ENCODE peak calls at places on chromosomes 13 and 19, in ten cellular contexts. One of them, this sample, is unnamed.

GRCh38 chr13:30042891-30043630 is 192.6 kb upstream of the UBL3 start:
- DNase-seq in SK-N-SH: no peak
- DNase-seq in GM23248: no peak
- DNase-seq in NT2/D1: no peak
- DNase-seq in fibroblast of lung: no peak
- DNase-seq in endodermal cell: no peak
- DNase-seq in H1: no peak
- DNase-seq in IMR-90: no peak
- DNase-seq in neural progenitor cell: no peak
- DNase-seq in colonic mucosa: peak
- DNase-seq in this sample: no peak

GRCh38 chr19:6233051-6233826 is 46.5 kb downstream of the MLLT1 start:
- DNase-seq in SK-N-SH: no peak
- DNase-seq in GM23248: peak
- DNase-seq in NT2/D1: no peak
- DNase-seq in fibroblast of lung: peak
- DNase-seq in endodermal cell: no peak
- DNase-seq in H1: no peak
- DNase-seq in IMR-90: peak
- DNase-seq in neural progenitor cell: no peak
- DNase-seq in colonic mucosa: no peak
- DNase-seq in this sample: no peak

GRCh38 chr13:39602614-39603366 is at the start of gene LHFPL6:
- DNase-seq in SK-N-SH: peak
- DNase-seq in GM23248: peak
- DNase-seq in NT2/D1: peak
- DNase-seq in fibroblast of lung: peak
- DNase-seq in endodermal cell: peak
- DNase-seq in H1: peak
- DNase-seq in IMR-90: peak
- DNase-seq in neural progenitor cell: peak
- DNase-seq in colonic mucosa: peak
- DNase-seq in this sample: peak

GRCh38 chr13:113405481-113406300 is 41.8 kb upstream of the GRTP1 start:
- DNase-seq in SK-N-SH: no peak
- DNase-seq in GM23248: no peak
- DNase-seq in NT2/D1: no peak
- DNase-seq in fibroblast of lung: peak
- DNase-seq in endodermal cell: peak
- DNase-seq in H1: no peak
- DNase-seq in IMR-90: no peak
- DNase-seq in neural progenitor cell: no peak
- DNase-seq in colonic mucosa: no peak
- DNase-seq in this sample: no peak

GRCh38 chr13:36872621-36873020 is 47.4 kb downstream of the SMAD9 start:
- DNase-seq in SK-N-SH: no peak
- DNase-seq in GM23248: no peak
- DNase-seq in NT2/D1: no peak
- DNase-seq in fibroblast of lung: no peak
- DNase-seq in endodermal cell: peak
- DNase-seq in H1: no peak
- DNase-seq in IMR-90: no peak
- DNase-seq in neural progenitor cell: peak
- DNase-seq in colonic mucosa: peak
- DNase-seq in this sample: no peak

GRCh38 chr13:67366533-67366932 is 136.4 kb upstream of the PCDH9 start:
- DNase-seq in SK-N-SH: no peak
- DNase-seq in GM23248: peak
- DNase-seq in NT2/D1: no peak
- DNase-seq in fibroblast of lung: peak
- DNase-seq in endodermal cell: no peak
- DNase-seq in H1: no peak
- DNase-seq in IMR-90: peak
- DNase-seq in neural progenitor cell: no peak
- DNase-seq in colonic mucosa: no peak
- DNase-seq in this sample: peak

GRCh38 chr13:45466359-45466758 is 1.6 kb downstream of the COG3 start:
- DNase-seq in SK-N-SH: no peak
- DNase-seq in GM23248: no peak
- DNase-seq in NT2/D1: no peak
- DNase-seq in fibroblast of lung: no peak
- DNase-seq in endodermal cell: no peak
- DNase-seq in H1: no peak
- DNase-seq in IMR-90: no peak
- DNase-seq in neural progenitor cell: no peak
- DNase-seq in colonic mucosa: no peak
- DNase-seq in this sample: no peak

GRCh38 chr13:47594833-47595232 is 406.2 kb downstream of the SUCLA2 start:
- DNase-seq in SK-N-SH: no peak
- DNase-seq in GM23248: peak
- DNase-seq in NT2/D1: peak
- DNase-seq in fibroblast of lung: peak
- DNase-seq in endodermal cell: peak
- DNase-seq in H1: peak
- DNase-seq in IMR-90: peak
- DNase-seq in neural progenitor cell: peak
- DNase-seq in colonic mucosa: no peak
- DNase-seq in this sample: peak

GRCh38 chr13:20141238-20142018 is 19.4 kb downstream of the GJA3 start:
- DNase-seq in SK-N-SH: no peak
- DNase-seq in GM23248: no peak
- DNase-seq in NT2/D1: no peak
- DNase-seq in fibroblast of lung: no peak
- DNase-seq in endodermal cell: peak
- DNase-seq in H1: no peak
- DNase-seq in IMR-90: no peak
- DNase-seq in neural progenitor cell: no peak
- DNase-seq in colonic mucosa: no peak
- DNase-seq in this sample: no peak

GRCh38 chr13:41488124-41488523 is 30.8 kb downstream of the RGCC start:
- DNase-seq in SK-N-SH: no peak
- DNase-seq in GM23248: no peak
- DNase-seq in NT2/D1: no peak
- DNase-seq in fibroblast of lung: no peak
- DNase-seq in endodermal cell: no peak
- DNase-seq in H1: no peak
- DNase-seq in IMR-90: no peak
- DNase-seq in neural progenitor cell: no peak
- DNase-seq in colonic mucosa: no peak
- DNase-seq in this sample: no peak

GRCh38 chr13:109254271-109254670 is 532.1 kb downstream of the IRS2 start:
- DNase-seq in SK-N-SH: no peak
- DNase-seq in GM23248: no peak
- DNase-seq in NT2/D1: no peak
- DNase-seq in fibroblast of lung: no peak
- DNase-seq in endodermal cell: no peak
- DNase-seq in H1: no peak
- DNase-seq in IMR-90: no peak
- DNase-seq in neural progenitor cell: peak
- DNase-seq in colonic mucosa: no peak
- DNase-seq in this sample: peak

DNA sequence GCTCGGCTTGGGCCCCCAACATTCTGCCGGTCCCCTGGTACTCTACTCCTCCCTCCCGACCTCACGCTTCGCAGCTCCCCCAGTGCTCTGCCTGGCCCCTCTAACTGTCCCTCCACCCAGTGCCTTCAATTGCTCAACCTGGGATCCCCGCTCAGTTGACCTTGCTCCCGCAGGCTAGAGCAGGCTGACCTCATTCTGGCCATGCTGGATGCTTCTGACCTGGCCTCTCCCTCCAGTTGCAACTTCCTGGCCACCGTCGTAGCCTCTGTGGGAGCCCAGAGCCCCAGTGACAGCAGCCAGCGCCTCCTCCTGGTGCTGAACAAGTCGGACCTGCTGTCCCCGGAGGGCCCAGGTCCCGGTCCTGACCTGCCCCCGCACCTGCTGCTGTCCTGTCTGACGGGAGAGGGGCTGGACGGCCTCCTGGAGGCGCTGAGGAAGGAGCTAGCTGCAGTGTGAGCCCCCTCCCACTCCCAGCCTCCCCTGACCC is 3.6 kb downstream of the GTPBP3 start:
- DNase-seq in SK-N-SH: no peak
- DNase-seq in GM23248: no peak
- DNase-seq in NT2/D1: no peak
- DNase-seq in fibroblast of lung: no peak
- DNase-seq in endodermal cell: peak
- DNase-seq in H1: no peak
- DNase-seq in IMR-90: no peak
- DNase-seq in neural progenitor cell: no peak
- DNase-seq in colonic mucosa: no peak
- DNase-seq in this sample: no peak
- H3K9ac ChIP-seq in SK-N-SH: no peak
- H3K9ac ChIP-seq in GM23248: no peak
- H3K9ac ChIP-seq in NT2/D1: peak
- H3K9ac ChIP-seq in fibroblast of lung: no peak
- H3K9ac ChIP-seq in endodermal cell: no peak
- H3K9ac ChIP-seq in H1: no peak
- H3K9ac ChIP-seq in IMR-90: no peak
- H3K9ac ChIP-seq in neural progenitor cell: no peak
- H3K9ac ChIP-seq in colonic mucosa: no peak
- H3K9ac ChIP-seq in this sample: no peak

DNA sequence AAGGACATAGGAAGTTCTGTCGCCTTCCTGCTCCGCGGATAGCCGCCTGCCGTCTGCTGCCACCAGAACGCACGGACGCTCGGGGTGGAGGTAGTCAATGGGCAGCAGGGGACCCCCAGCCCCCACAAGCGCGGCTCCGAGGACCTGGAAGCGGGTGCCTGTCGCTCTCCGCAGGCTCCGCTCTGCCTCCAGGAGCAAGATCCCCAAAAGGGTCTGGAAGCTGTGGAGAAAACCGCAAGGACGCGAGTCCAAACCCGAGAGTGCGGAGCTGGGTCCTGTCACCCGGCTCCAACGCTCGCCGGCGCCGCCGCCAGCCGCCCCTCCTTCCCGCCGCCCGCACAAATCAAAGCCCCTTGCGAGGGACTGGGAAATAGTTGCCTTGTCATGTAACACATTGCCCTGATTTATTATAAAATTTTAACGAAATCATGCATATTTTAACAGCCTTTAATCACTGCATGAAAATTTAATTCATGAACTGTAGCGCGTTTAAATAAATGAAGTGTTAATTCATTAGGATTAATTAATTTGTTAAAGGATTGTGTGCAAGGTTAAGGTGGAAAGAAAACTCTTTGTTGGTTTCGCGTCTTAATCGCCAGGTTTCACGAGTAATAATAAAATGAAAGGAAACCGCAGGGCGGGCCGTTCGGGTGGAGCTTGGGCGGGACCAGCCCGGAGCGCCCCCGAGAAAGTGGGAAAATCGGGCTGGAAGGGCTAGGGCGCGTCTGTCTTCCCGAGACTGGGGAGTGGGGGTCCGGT is 5.5 kb upstream of the POU4F1 start:
- DNase-seq in SK-N-SH: peak
- DNase-seq in GM23248: peak
- DNase-seq in NT2/D1: no peak
- DNase-seq in fibroblast of lung: peak
- DNase-seq in endodermal cell: peak
- DNase-seq in H1: no peak
- DNase-seq in IMR-90: no peak
- DNase-seq in neural progenitor cell: peak
- DNase-seq in colonic mucosa: no peak
- DNase-seq in this sample: no peak
- H3K9ac ChIP-seq in SK-N-SH: peak
- H3K9ac ChIP-seq in GM23248: no peak
- H3K9ac ChIP-seq in NT2/D1: no peak
- H3K9ac ChIP-seq in fibroblast of lung: no peak
- H3K9ac ChIP-seq in endodermal cell: no peak
- H3K9ac ChIP-seq in H1: no peak
- H3K9ac ChIP-seq in IMR-90: no peak
- H3K9ac ChIP-seq in neural progenitor cell: no peak
- H3K9ac ChIP-seq in colonic mucosa: no peak
- H3K9ac ChIP-seq in this sample: no peak

GRCh38 chr13:52406629-52407028 is 657 bp upstream of the THSD1 start:
- DNase-seq in SK-N-SH: no peak
- DNase-seq in GM23248: no peak
- DNase-seq in NT2/D1: no peak
- DNase-seq in fibroblast of lung: no peak
- DNase-seq in endodermal cell: no peak
- DNase-seq in H1: no peak
- DNase-seq in IMR-90: no peak
- DNase-seq in neural progenitor cell: no peak
- DNase-seq in colonic mucosa: no peak
- DNase-seq in this sample: no peak
- H3K9ac ChIP-seq in SK-N-SH: peak
- H3K9ac ChIP-seq in GM23248: peak
- H3K9ac ChIP-seq in NT2/D1: no peak
- H3K9ac ChIP-seq in fibroblast of lung: no peak
- H3K9ac ChIP-seq in endodermal cell: no peak
- H3K9ac ChIP-seq in H1: no peak
- H3K9ac ChIP-seq in IMR-90: no peak
- H3K9ac ChIP-seq in neural progenitor cell: no peak
- H3K9ac ChIP-seq in colonic mucosa: no peak
- H3K9ac ChIP-seq in this sample: no peak

GRCh38 chr19:38134538-38135149 is 89.4 kb downstream of the DPF1 start:
- DNase-seq in SK-N-SH: peak
- DNase-seq in GM23248: peak
- DNase-seq in NT2/D1: peak
- DNase-seq in fibroblast of lung: peak
- DNase-seq in endodermal cell: peak
- DNase-seq in H1: no peak
- DNase-seq in IMR-90: peak
- DNase-seq in neural progenitor cell: peak
- DNase-seq in colonic mucosa: peak
- DNase-seq in this sample: peak
- H3K9ac ChIP-seq in SK-N-SH: no peak
- H3K9ac ChIP-seq in GM23248: no peak
- H3K9ac ChIP-seq in NT2/D1: peak
- H3K9ac ChIP-seq in fibroblast of lung: no peak
- H3K9ac ChIP-seq in endodermal cell: no peak
- H3K9ac ChIP-seq in H1: no peak
- H3K9ac ChIP-seq in IMR-90: no peak
- H3K9ac ChIP-seq in neural progenitor cell: no peak
- H3K9ac ChIP-seq in colonic mucosa: no peak
- H3K9ac ChIP-seq in this sample: no peak

DNA sequence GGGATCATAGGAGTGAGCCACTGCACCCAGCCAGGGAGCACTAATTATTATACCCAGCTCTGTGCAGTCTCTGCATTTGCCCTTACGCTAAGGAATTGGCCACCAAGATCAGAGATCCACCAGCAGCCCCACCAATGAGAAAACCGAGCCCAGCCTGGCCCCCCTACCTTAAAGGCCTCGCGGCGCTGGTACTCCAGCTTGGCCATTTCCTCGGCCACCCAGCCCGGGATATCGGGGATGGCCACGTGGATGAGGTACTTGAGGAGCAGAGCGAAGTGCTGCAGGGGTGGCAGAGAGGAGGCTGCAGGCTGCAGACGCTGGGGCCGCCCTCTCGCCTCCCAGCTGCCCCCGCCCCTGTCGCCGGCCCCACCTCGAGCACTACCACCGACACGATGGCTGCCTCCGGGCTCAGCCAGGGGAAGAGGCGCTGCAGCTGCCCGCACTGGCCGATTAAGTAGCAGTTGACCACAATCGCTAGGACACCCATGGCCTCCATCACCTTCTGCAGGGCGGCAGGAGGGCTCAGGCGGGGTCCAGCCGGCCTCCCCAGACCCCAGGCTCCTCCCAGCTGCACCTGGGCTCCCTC is 7.5 kb downstream of the ANO8 start:
- DNase-seq in SK-N-SH: no peak
- DNase-seq in GM23248: no peak
- DNase-seq in NT2/D1: no peak
- DNase-seq in fibroblast of lung: no peak
- DNase-seq in endodermal cell: no peak
- DNase-seq in H1: no peak
- DNase-seq in IMR-90: no peak
- DNase-seq in neural progenitor cell: no peak
- DNase-seq in colonic mucosa: no peak
- DNase-seq in this sample: no peak
- H3K9ac ChIP-seq in SK-N-SH: no peak
- H3K9ac ChIP-seq in GM23248: no peak
- H3K9ac ChIP-seq in NT2/D1: peak
- H3K9ac ChIP-seq in fibroblast of lung: no peak
- H3K9ac ChIP-seq in endodermal cell: no peak
- H3K9ac ChIP-seq in H1: no peak
- H3K9ac ChIP-seq in IMR-90: no peak
- H3K9ac ChIP-seq in neural progenitor cell: no peak
- H3K9ac ChIP-seq in colonic mucosa: no peak
- H3K9ac ChIP-seq in this sample: no peak